ENCODE peak calls at places on chromosomes 13 and 19, in five cellular contexts. V is GM18507; D is AG04450; A is stimulated activated CD4-positive, alpha-beta T cell treated with anti-CD3 and anti-CD28 coated beads, Interleukin-12 subunit alpha, Interleukin-12 subunit beta, amount 100 ng/mL, for 4 hours; S is NCI-H1048. U is an unnamed sample.

GRCh38 chr13:113628291-113629270 is 29.4 kb downstream of the ATP4B start:
- DNase-seq in D (no peak), S (no peak), V (no peak), A (no peak), U (no peak)

GRCh38 chr13:22061806-22062391 is 391.0 kb downstream of the FGF9 start:
- DNase-seq in V (peak), S (no peak), D (no peak), A (no peak), U (no peak)

GRCh38 chr19:5893907-5894703 is 9.5 kb downstream of the NDUFA11 start:
- DNase-seq in A (no peak), S (no peak), D (no peak), V (no peak), U (no peak)

GRCh38 chr19:44692379-44692721 is 6.6 kb upstream of the CEACAM16 start:
- DNase-seq in D (no peak), A (no peak), V (no peak), S (no peak), U (no peak)

GRCh38 chr13:108156749-108157148 is 58.6 kb downstream of the LIG4 start:
- DNase-seq in D (no peak), A (no peak), V (no peak), S (no peak), U (no peak)

GRCh38 chr19:46297700-46298476 is 1.0 kb downstream of the HIF3A start:
- DNase-seq in V (no peak), S (no peak), D (no peak), A (no peak), U (peak)

GRCh38 chr19:55694241-55694655 is 19.2 kb downstream of the EPN1 start:
- DNase-seq in V (no peak), A (no peak), S (no peak), D (no peak), U (no peak)

GRCh38 chr13:63463782-63464610 is 2048.3 kb upstream of the PCDH20 start:
- DNase-seq in A (no peak), V (no peak), S (no peak), D (no peak), U (no peak)

GRCh38 chr19:18980432-18981020 is 39.5 kb upstream of the HOMER3 start:
- DNase-seq in S (no peak), V (no peak), D (no peak), A (no peak), U (no peak)

GRCh38 chr19:30293051-30293785 is 79.0 kb upstream of the ZNF536 start:
- DNase-seq in D (no peak), S (no peak), V (no peak), A (no peak), U (no peak)

GRCh38 chr19:38655148-38655824 is 7.8 kb downstream of the ACTN4 start:
- DNase-seq in V (no peak), S (no peak), D (no peak), A (peak), U (no peak)

GRCh38 chr13:37194428-37194861 is 89.0 kb upstream of the CSNK1A1L start:
- DNase-seq in V (no peak), S (no peak), D (peak), A (no peak), U (peak)

GRCh38 chr19:1913781-1914577 is 8.8 kb downstream of the ADAT3 start:
- DNase-seq in S (no peak), D (no peak), A (no peak), V (no peak), U (no peak)